ENCODE peak calls at places on chromosome 18, in eight cellular contexts. O, U, V, N, G, C, L and Y are unnamed samples.
A peak's percentile ranks its signal among the peaks of the same experiment; 100 is the strongest.

GRCh38 chr18:22517356-22517755 is 99.6 kb upstream of the CTAGE1 start:
- DNase-seq in O (no peak), U (no peak), V (no peak), N (no peak), G (no peak), C (no peak), L (no peak), Y (no peak)

GRCh38 chr18:66694857-66695256 is 91.0 kb upstream of the CDH19 start:
- DNase-seq in O (no peak), U (no peak), V (no peak), N (no peak), G (no peak), C (no peak), L (no peak), Y (no peak)

GRCh38 chr18:33562741-33563140 is 15.3 kb upstream of the ASXL3 start:
- DNase-seq in O (no peak), U (no peak), V (no peak), N (no peak), G (no peak), C (no peak), L (no peak), Y (no peak)

GRCh38 chr18:2686349-2686968 is 30.9 kb downstream of the SMCHD1 start:
- DNase-seq in O (no peak), U (no peak), V (no peak), N (no peak), G (no peak), C (no peak), L (no peak), Y (no peak)

GRCh38 chr18:52323802-52324201 is 16.2 kb upstream of the DCC start:
- DNase-seq in O (no peak), U (no peak), V (no peak), N (no peak), G (no peak), C (no peak), L (no peak), Y (no peak)

GRCh38 chr18:2881088-2881487 is 34.3 kb downstream of the EMILIN2 start:
- DNase-seq in O (no peak), U (no peak), V (no peak), N (no peak), G (no peak), C (no peak), L (no peak), Y (no peak)

GRCh38 chr18:68608861-68609465 is 105.9 kb downstream of the TMX3 start:
- DNase-seq in O (no peak), U (no peak), V (no peak), N (no peak), G (no peak), C (no peak), L (no peak), Y (no peak)

GRCh38 chr18:33282709-33283333 is 157.7 kb downstream of the CCDC178 start:
- DNase-seq in O (no peak), U (no peak), V (no peak), N (no peak), G (no peak), C (no peak), L (no peak), Y (peak; percentile 44)

GRCh38 chr18:49920731-49921130 is 107.4 kb upstream of the ACAA2 start:
- DNase-seq in O (no peak), U (no peak), V (no peak), N (no peak), G (no peak), C (no peak), L (peak; percentile 31), Y (no peak)

GRCh38 chr18:28855524-28855923 is 678.6 kb upstream of the CDH2 start:
- DNase-seq in O (no peak), U (no peak), V (no peak), N (no peak), G (no peak), C (no peak), L (peak; percentile 44), Y (no peak)

GRCh38 chr18:79611040-79611681 is 68.4 kb upstream of the CTDP1 start:
- DNase-seq in O (peak; percentile 2), U (no peak), V (no peak), N (peak; percentile 52), G (peak; percentile 6), C (peak; percentile 34), L (peak; percentile 88), Y (peak; percentile 19)

GRCh38 chr18:79439201-79440023 is 43.7 kb downstream of the NFATC1 start:
- DNase-seq in O (no peak), U (peak; percentile 24), V (no peak), N (peak; percentile 27), G (no peak), C (no peak), L (no peak), Y (no peak)

GRCh38 chr18:59123588-59124369 is 15.9 kb upstream of the SEC11C start:
- DNase-seq in O (no peak), U (no peak), V (peak; percentile 28), N (no peak), G (no peak), C (peak; percentile 75), L (peak; percentile 96), Y (no peak)

GRCh38 chr18:45254683-45255082 is 360.6 kb upstream of the SLC14A2 start:
- DNase-seq in O (no peak), U (no peak), V (no peak), N (no peak), G (no peak), C (no peak), L (peak; percentile 16), Y (peak; percentile 53)

GRCh38 chr18:8367217-8367988 is 241.8 kb upstream of the RAB12 start:
- DNase-seq in O (peak; percentile 7), U (peak; percentile 25), V (no peak), N (no peak), G (peak; percentile 70), C (no peak), L (peak; percentile 8), Y (no peak)

GRCh38 chr18:36974686-36975085 is 145.8 kb downstream of the KIAA1328 start:
- DNase-seq in O (no peak), U (no peak), V (no peak), N (no peak), G (no peak), C (no peak), L (no peak), Y (no peak)

GRCh38 chr18:71797554-71797953 is 746.6 kb downstream of the CBLN2 start:
- DNase-seq in O (no peak), U (no peak), V (no peak), N (no peak), G (no peak), C (no peak), L (no peak), Y (no peak)

GRCh38 chr18:48345596-48345995 is 63.6 kb downstream of the ZBTB7C start:
- DNase-seq in O (peak; percentile 12), U (no peak), V (no peak), N (no peak), G (peak; percentile 48), C (no peak), L (peak; percentile 33), Y (no peak)

GRCh38 chr18:37341473-37342086 is 224.0 kb downstream of the CELF4 start:
- DNase-seq in O (no peak), U (no peak), V (no peak), N (no peak), G (no peak), C (no peak), L (no peak), Y (no peak)

GRCh38 chr18:27413495-27414401 is 228.6 kb upstream of the CHST9 start:
- DNase-seq in O (no peak), U (no peak), V (no peak), N (peak; percentile 80), G (no peak), C (no peak), L (peak; percentile 86), Y (peak; percentile 49)

GRCh38 chr18:48399303-48400075 is 9.7 kb downstream of the ZBTB7C start:
- DNase-seq in O (no peak), U (no peak), V (no peak), N (no peak), G (no peak), C (no peak), L (no peak), Y (no peak)

GRCh38 chr18:23667114-23667513 is 4.4 kb upstream of the ANKRD29 start:
- DNase-seq in O (no peak), U (no peak), V (no peak), N (no peak), G (no peak), C (no peak), L (no peak), Y (no peak)
- TF ChIP-seq CTCF in O (peak; percentile 23), U (no peak), V (no peak), N (no peak), G (no peak), C (no peak), L (no peak), Y (no peak)

DNA sequence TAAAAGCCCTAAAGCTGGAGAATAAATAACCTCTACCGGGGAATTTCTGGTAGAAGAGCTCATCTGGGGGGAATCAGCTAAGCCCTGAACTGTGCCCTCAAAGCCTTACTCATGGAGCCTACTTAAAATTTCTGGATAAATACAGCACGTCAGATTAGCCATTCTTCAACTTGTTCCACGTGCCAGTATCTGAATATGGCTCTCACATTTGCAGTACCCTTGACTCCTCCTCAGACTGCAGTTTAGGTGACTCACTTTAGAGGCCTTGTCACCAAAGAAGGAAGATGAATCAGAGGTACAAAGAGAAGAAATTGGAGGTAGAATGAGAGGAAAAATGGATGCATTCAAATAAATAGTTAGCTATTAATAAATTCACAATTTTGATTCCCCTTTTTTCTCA is 34.6 kb upstream of the POTEC start:
- DNase-seq in O (no peak), U (no peak), V (no peak), N (no peak), G (no peak), C (no peak), L (peak; percentile 15), Y (no peak)
- TF ChIP-seq CTCF in O (no peak), U (no peak), V (no peak), N (no peak), G (no peak), C (no peak), L (no peak), Y (no peak)

DNA sequence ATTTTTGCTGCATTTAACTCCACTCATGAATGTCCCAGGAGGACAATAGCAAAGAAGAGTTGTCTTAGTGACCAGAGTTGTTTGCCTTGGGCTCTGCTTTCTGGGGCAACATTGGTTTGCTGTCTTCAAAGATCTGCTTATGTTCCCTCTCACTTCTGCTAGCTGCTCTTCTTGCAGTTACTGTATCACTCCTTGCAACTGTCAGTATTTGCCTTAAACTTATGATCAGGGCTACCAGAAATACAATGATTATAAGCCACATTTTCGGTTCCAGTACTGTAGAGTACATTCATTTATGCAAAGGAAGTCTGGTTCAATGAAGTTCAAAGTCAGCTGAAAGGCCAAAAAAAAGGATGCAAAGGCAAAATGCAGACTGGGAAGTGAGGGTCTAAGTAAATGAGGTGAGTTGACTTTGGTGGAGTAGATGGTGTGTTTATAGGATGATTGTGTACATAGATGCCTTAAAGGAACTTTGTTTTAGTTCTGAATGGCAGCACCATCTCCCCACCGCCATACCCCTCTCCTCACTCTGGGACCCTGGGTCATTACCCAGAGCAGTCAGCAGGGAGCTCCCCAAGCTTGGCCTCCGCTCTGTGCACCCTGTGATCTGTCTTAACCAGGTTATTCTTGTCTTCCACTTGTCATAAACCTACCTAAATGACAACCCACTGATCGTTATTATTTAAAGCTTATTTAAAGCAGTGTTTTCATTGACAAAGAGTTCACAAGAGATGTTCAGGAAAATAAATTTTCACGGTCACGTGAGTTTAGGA is 236.0 kb downstream of the DOK6 start:
- DNase-seq in O (no peak), U (no peak), V (no peak), N (no peak), G (no peak), C (no peak), L (no peak), Y (no peak)
- TF ChIP-seq CTCF in O (peak; percentile 24), U (no peak), V (no peak), N (no peak), G (no peak), C (peak; percentile 52), L (no peak), Y (no peak)

GRCh38 chr18:75173125-75173432 is 35.9 kb downstream of the PTGR3 start:
- DNase-seq in O (no peak), U (peak; percentile 53), V (peak; percentile 8), N (no peak), G (no peak), C (no peak), L (no peak), Y (no peak)
- TF ChIP-seq CTCF in O (peak; percentile 18), U (peak; percentile 16), V (no peak), N (no peak), G (no peak), C (no peak), L (no peak), Y (no peak)